ENCODE peak calls at places on chromosome 21, in four cellular contexts. X is GM10248, R is hepatocyte, M is epithelial cell of esophagus. K is an unnamed sample.

GRCh38 chr21:45854702-45855247 is 126.8 kb upstream of the COL6A1 start:
- DNase-seq in M (no peak), R (no peak), X (no peak), K (peak)

GRCh38 chr21:35924714-35925301 is 135.5 kb downstream of the SETD4 start:
- DNase-seq in M (peak), X (no peak), R (no peak), K (no peak)

GRCh38 chr21:43306391-43306790 is 120.5 kb downstream of the SIK1 start:
- DNase-seq in R (no peak), M (no peak), X (no peak), K (no peak)

GRCh38 chr21:25895565-25896205 is 160.9 kb downstream of the GABPA start:
- DNase-seq in R (no peak), M (peak), X (no peak), K (no peak)

GRCh38 chr21:45391743-45392079 is 13.3 kb upstream of the COL18A1 start:
- DNase-seq in M (no peak), X (no peak), R (no peak), K (no peak)

GRCh38 chr21:16678479-16678878 is 834.4 kb upstream of the CXADR start:
- DNase-seq in R (no peak), M (no peak), X (no peak), K (no peak)

GRCh38 chr21:28489197-28489596 is 503.5 kb downstream of the LTN1 start:
- DNase-seq in R (no peak), M (no peak), X (no peak), K (no peak)

GRCh38 chr21:46517361-46517760 is 58.7 kb downstream of the DIP2A start:
- DNase-seq in M (no peak), X (no peak), R (no peak), K (no peak)

GRCh38 chr21:14306143-14306907 is 76.6 kb downstream of the HSPA13 start:
- DNase-seq in R (no peak), M (peak), X (no peak), K (no peak)

GRCh38 chr21:22211943-22212342 is 1213.7 kb downstream of the NCAM2 start:
- DNase-seq in R (no peak), X (no peak), M (no peak), K (no peak)
- TF ChIP-seq CTCF in R (no peak), X (no peak), M (no peak), K (no peak)

GRCh38 chr21:42242611-42243010 is 23.7 kb downstream of the ABCG1 start:
- DNase-seq in M (no peak), R (no peak), X (no peak), K (no peak)

GRCh38 chr21:42247716-42248115 is 28.8 kb downstream of the ABCG1 start:
- DNase-seq in M (no peak), X (no peak), R (no peak), K (no peak)

GRCh38 chr21:42243026-42243425 is 24.1 kb downstream of the ABCG1 start:
- DNase-seq in M (no peak), R (no peak), X (no peak), K (no peak)

GRCh38 chr21:42248241-42248640 is 29.3 kb downstream of the ABCG1 start:
- DNase-seq in X (no peak), M (no peak), R (no peak), K (no peak)

GRCh38 chr21:42245348-42246185 is 26.6 kb downstream of the ABCG1 start:
- DNase-seq in M (no peak), R (peak), X (no peak), K (no peak)
- TF ChIP-seq CTCF in M (no peak), R (no peak), X (no peak), K (no peak)

GRCh38 chr21:15552914-15553491 is 176.8 kb upstream of the USP25 start:
- DNase-seq in X (no peak), R (peak), M (peak), K (no peak)
- TF ChIP-seq CTCF in X (peak), R (peak), M (peak), K (no peak)

GRCh38 chr21:34037009-34037408 is 36.4 kb upstream of the MRPS6 start:
- DNase-seq in X (no peak), M (no peak), R (no peak), K (no peak)

GRCh38 chr21:34037446-34037845 is 35.9 kb upstream of the MRPS6 start:
- DNase-seq in X (no peak), R (peak), M (peak), K (no peak)

GRCh38 chr21:34031835-34032370 is 41.5 kb upstream of the MRPS6 start:
- DNase-seq in M (peak), R (peak), X (no peak), K (no peak)

GRCh38 chr21:34035619-34036354 is 37.6 kb upstream of the MRPS6 start:
- DNase-seq in R (no peak), X (no peak), M (peak), K (no peak)

GRCh38 chr21:34034369-34035014 is 38.9 kb upstream of the MRPS6 start:
- DNase-seq in M (no peak), R (no peak), X (no peak), K (no peak)
- TF ChIP-seq CTCF in M (no peak), R (no peak), X (no peak), K (no peak)

GRCh38 chr21:37546949-37547614 is 180.5 kb downstream of the DYRK1A start:
- DNase-seq in X (no peak), M (no peak), R (no peak), K (no peak)
- TF ChIP-seq CTCF in X (no peak), M (no peak), R (no peak), K (no peak)